ENCODE peak calls at places on chromosomes 3 and 15, in six cellular contexts. M is GM12878; N is T-cell; F is T-helper 17 cell; Y is naive thymus-derived CD8-positive, alpha-beta T cell; H is Panc1. K is an unnamed sample.

GRCh38 chr3:59425942-59426341 is 376.1 kb upstream of the CFAP20DC start:
- ATAC-seq in M (peak; percentile 73), N (peak; percentile 72), Y (peak; percentile 79), F (peak; percentile 53), H (no peak), K (no peak)

GRCh38 chr3:81891496-81891895 is 130.1 kb upstream of the GBE1 start:
- ATAC-seq in N (no peak), Y (no peak), F (no peak), M (no peak), H (no peak), K (no peak)

GRCh38 chr3:64741344-64741743 is 53.5 kb upstream of the ADAMTS9 start:
- ATAC-seq in Y (no peak), H (no peak), M (no peak), N (no peak), F (no peak), K (peak; percentile 76)

GRCh38 chr15:52576692-52577091 is 7.9 kb upstream of the ARPP19 start:
- ATAC-seq in H (no peak), N (no peak), F (no peak), M (no peak), Y (no peak), K (no peak)

GRCh38 chr3:98003306-98003969 is 31.2 kb upstream of the RIOX2 start:
- ATAC-seq in M (peak; percentile 73), N (no peak), H (no peak), Y (no peak), F (peak; percentile 63), K (no peak)

GRCh38 chr3:100175637-100176250 is 61.4 kb upstream of the FILIP1L start:
- ATAC-seq in N (no peak), M (no peak), Y (no peak), F (no peak), H (no peak), K (no peak)

GRCh38 chr3:155608237-155608636 is 136.6 kb downstream of the PLCH1 start:
- ATAC-seq in Y (no peak), N (no peak), F (no peak), H (no peak), M (no peak), K (no peak)

GRCh38 chr3:172516318-172517214 is 6.7 kb downstream of the TNFSF10 start:
- ATAC-seq in M (no peak), F (peak; percentile 31), N (peak; percentile 32), Y (peak; percentile 50), H (peak; percentile 85), K (peak; percentile 76)

GRCh38 chr3:152047465-152047864 is 174.0 kb downstream of the SUCNR1 start:
- ATAC-seq in F (no peak), N (no peak), M (no peak), H (no peak), Y (no peak), K (peak; percentile 66)

GRCh38 chr3:73009750-73010149 is 13.1 kb downstream of the PPP4R2 start:
- ATAC-seq in H (no peak), M (no peak), F (no peak), Y (no peak), N (no peak), K (no peak)

GRCh38 chr3:31409866-31410265 is 122.9 kb upstream of the STT3B start:
- ATAC-seq in M (no peak), H (no peak), F (no peak), N (no peak), Y (no peak), K (no peak)

GRCh38 chr3:140219923-140220452 is 285.0 kb downstream of the CLSTN2 start:
- ATAC-seq in F (no peak), M (peak; percentile 78), Y (no peak), H (no peak), N (no peak), K (no peak)

K was measured in gastroesophageal sphincter.